ENCODE peak calls at places on chromosomes 3 and 15, in nine cellular contexts. R, V, O, F, I, U, M, T and Y are unnamed samples. For H3K9me3, the result is how much of the 10 kb centered on the place peaks cover.

GRCh38 chr15:67917037-67917436 is 77.2 kb upstream of the RNU6-1 start:
- DNase-seq in F (no peak), V (peak), I (no peak), U (no peak), O (no peak), T (no peak), M (peak), R (peak), Y (no peak)

GRCh38 chr3:161339517-161340500 is 31.5 kb downstream of the SPTSSB start:
- DNase-seq in I (no peak), F (no peak), T (no peak), V (no peak), M (no peak), R (no peak), O (no peak), U (no peak), Y (no peak)

GRCh38 chr3:23663661-23664186 is 142.0 kb upstream of the UBE2E1 start:
- DNase-seq in F (no peak), O (no peak), I (no peak), R (no peak), M (no peak), T (no peak), V (no peak), U (no peak), Y (no peak)

GRCh38 chr3:44013967-44014366 is 227.7 kb upstream of the TOPAZ1 start:
- DNase-seq in T (no peak), M (no peak), O (no peak), F (no peak), R (no peak), V (no peak), I (no peak), U (no peak), Y (no peak)

GRCh38 chr3:113794526-113794925 is 44.1 kb upstream of the GRAMD1C start:
- DNase-seq in V (no peak), T (no peak), R (no peak), M (no peak), I (no peak), O (no peak), F (no peak), U (no peak), Y (no peak)

GRCh38 chr3:19254189-19254588 is 105.9 kb downstream of the KCNH8 start:
- DNase-seq in T (no peak), F (no peak), I (no peak), U (no peak), O (no peak), V (no peak), R (no peak), M (no peak), Y (no peak)

GRCh38 chr3:42613462-42613861 is 13.0 kb downstream of the NKTR start:
- DNase-seq in V (no peak), U (no peak), F (no peak), R (no peak), M (no peak), O (no peak), T (no peak), I (no peak), Y (no peak)

GRCh38 chr3:71129611-71130515 is 453.7 kb downstream of the FOXP1 start:
- DNase-seq in I (no peak), M (no peak), T (peak), R (no peak), O (no peak), U (peak), F (no peak), V (no peak), Y (peak)

GRCh38 chr3:119310052-119310451 is 15.9 kb downstream of the ARHGAP31 start:
- DNase-seq in R (no peak), T (no peak), F (no peak), V (no peak), O (no peak), M (no peak), U (no peak), I (no peak), Y (no peak)

GRCh38 chr3:127669541-127670228 is 3.1 kb upstream of the ABTB1 start:
- DNase-seq in O (no peak), T (no peak), F (no peak), V (peak), R (no peak), U (no peak), I (no peak), M (peak), Y (no peak)

DNA sequence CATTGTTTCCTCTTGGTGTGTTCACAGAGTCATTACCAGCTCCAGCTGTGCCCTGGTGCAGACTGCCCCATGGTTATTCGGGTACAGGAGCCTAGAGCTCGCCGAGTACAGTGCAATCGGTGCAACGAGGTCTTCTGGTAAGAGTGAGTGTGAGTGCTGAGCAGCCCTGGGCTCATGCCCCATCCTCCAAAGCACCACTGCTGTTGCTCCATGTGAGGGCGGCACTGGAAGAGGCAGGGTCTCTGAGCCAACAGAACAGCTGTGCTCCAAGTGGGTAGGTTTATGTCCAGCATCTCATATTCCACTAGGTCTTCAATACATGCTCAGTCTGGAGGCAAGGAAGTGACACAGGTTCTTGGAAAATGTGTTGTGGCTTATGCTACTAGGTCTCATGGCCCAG is 19.5 kb upstream of the P4HTM start:
- DNase-seq in F (no peak), R (no peak), I (no peak), T (no peak), U (no peak), V (no peak), O (no peak), M (peak), Y (no peak)
- H3K27ac ChIP-seq in F (no peak), R (no peak), I (no peak), T (no peak), U (no peak), V (no peak), O (no peak), M (no peak), Y (no peak)

DNA sequence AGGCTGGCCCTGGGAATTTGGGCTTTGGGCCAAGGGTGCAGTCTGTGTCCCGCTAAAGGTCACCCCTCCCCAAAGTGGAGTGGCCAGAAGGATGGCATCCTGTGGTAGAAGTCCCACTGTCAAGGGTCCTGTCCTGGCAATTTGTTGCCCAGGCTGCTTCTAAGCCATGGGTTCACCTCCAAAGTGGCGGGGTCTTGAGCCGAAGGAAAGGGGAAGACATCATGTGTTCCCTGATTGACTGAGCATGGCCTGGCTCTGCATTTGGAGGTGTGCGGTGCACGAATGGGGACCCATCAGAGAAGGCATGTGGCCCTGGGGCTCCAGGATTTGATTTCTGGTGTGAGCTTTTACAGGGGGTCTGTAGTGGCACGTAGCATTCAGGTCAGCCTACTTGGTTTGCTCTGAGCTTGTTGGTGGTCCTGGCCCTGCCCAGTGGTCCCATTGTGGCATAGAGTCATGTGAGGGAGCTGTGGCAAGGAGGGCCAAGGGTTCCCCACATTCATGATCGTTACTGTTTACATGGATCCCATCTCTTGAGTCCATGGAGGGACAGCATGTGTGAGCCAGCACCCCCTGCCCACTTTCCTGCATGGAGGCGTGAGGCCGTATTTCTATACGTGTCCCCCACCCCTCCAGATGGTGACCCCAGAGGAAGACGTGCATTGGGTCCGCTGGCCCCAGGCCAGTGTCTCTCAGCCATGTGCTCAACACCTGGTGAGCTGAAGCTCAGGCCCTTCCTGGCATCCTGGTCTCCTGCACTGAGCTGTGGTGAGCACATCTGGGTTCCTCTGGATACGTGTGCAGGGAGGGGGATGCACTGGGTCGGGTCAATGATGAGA is 225.1 kb downstream of the SNRPN start:
- DNase-seq in R (peak), U (no peak), F (no peak), V (no peak), M (peak), I (no peak), O (peak), T (peak), Y (no peak)
- H3K9me3 ChIP-seq in R (under half), U (under half), F (under half), V (under half), M (half or more), I (half or more), O (under half), T (under half), Y (half or more)

GRCh38 chr3:112007641-112008040 is 8.9 kb downstream of the TAGLN3 start:
- DNase-seq in V (no peak), U (peak), R (no peak), I (no peak), T (peak), O (no peak), F (no peak), M (no peak), Y (no peak)
- H3K27ac ChIP-seq in V (no peak), U (no peak), R (no peak), I (no peak), T (no peak), O (no peak), F (no peak), M (no peak), Y (no peak)

DNA sequence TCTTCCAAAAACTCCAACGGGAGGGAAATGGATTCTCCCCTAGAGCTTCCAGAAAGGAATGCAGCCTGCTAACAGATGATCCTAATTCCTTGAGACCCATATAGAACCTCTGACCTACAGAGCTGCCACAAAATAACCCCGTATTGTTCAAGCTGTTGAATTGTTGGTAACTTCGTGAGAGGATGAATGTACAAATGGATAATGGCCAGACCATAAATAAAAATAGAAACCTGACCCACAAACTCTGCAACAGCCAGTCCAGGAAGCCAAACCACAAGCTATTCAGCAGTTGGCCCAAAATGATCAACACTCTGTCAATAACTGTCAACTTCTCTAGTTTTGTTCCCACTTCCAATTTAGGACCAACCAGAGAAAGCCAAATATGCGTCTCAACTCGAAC is 414.0 kb upstream of the ZNF717 start:
- DNase-seq in F (no peak), O (no peak), U (no peak), T (no peak), V (no peak), R (no peak), I (no peak), M (no peak), Y (no peak)
- H3K9me3 ChIP-seq in F (under half), O (under half), U (under half), T (under half), V (under half), R (under half), I (under half), M (under half), Y (under half)

GRCh38 chr3:148750296-148750695 is 52.6 kb downstream of the AGTR1 start:
- DNase-seq in T (no peak), U (no peak), V (no peak), M (no peak), O (no peak), R (no peak), F (no peak), I (no peak), Y (no peak)

GRCh38 chr3:148746053-148746452 is 48.4 kb downstream of the AGTR1 start:
- DNase-seq in T (no peak), F (no peak), M (no peak), O (no peak), R (no peak), I (no peak), U (no peak), V (no peak), Y (no peak)

GRCh38 chr3:148748323-148748722 is 50.6 kb downstream of the AGTR1 start:
- DNase-seq in M (no peak), F (no peak), U (no peak), V (no peak), R (no peak), T (no peak), I (no peak), O (no peak), Y (no peak)
- H3K27ac ChIP-seq in M (no peak), F (no peak), U (no peak), V (no peak), R (no peak), T (no peak), I (no peak), O (no peak), Y (no peak)

DNA sequence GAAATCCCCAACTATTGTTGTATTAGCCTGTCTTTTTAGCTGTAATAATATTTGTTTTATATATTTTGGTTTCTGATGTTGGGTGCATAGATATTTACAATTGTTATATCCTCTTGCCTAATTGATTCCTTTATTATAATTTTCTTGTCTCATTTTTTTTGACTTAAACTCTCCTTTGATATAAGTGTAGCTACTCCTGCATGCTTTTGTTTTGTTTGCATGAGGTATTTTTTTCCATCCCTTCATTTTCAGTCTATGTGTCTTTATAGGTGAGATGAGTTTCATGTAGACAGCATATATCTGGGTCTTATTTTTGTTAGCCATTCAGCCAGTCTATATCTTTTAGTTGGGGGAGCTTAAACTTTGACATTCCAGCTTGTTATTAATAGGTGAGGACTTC is 37.4 kb downstream of the FAIM start:
- DNase-seq in R (no peak), M (no peak), O (no peak), I (no peak), V (no peak), F (no peak), T (no peak), U (no peak), Y (no peak)
- H3K9me3 ChIP-seq in R (under half), M (half or more), O (under half), I (under half), V (under half), F (under half), T (under half), U (under half), Y (under half)